ENCODE peak calls at places on chromosomes 11 and 22, in six cellular contexts. One of them, this sample, is unnamed.

GRCh38 chr22:36862251-36863242 is 1.7 kb downstream of the NCF4 start:
- DNase-seq in fibroblast of lung: no peak
- DNase-seq in osteocyte: no peak
- DNase-seq in activated CD4-positive, CD25-positive, alpha-beta regulatory T cell: no peak
- DNase-seq in choroid plexus epithelial cell: no peak
- DNase-seq in heart right ventricle: peak
- DNase-seq in this sample: no peak

GRCh38 chr22:19473578-19473977 is 5.4 kb downstream of the UFD1 start:
- DNase-seq in fibroblast of lung: no peak
- DNase-seq in osteocyte: no peak
- DNase-seq in activated CD4-positive, CD25-positive, alpha-beta regulatory T cell: no peak
- DNase-seq in choroid plexus epithelial cell: peak
- DNase-seq in heart right ventricle: no peak
- DNase-seq in this sample: no peak

GRCh38 chr11:10398525-10398924 is 56.5 kb upstream of the AMPD3 start:
- DNase-seq in fibroblast of lung: no peak
- DNase-seq in osteocyte: peak
- DNase-seq in activated CD4-positive, CD25-positive, alpha-beta regulatory T cell: no peak
- DNase-seq in choroid plexus epithelial cell: no peak
- DNase-seq in heart right ventricle: peak
- DNase-seq in this sample: no peak

GRCh38 chr22:42313804-42314581 is 43.5 kb upstream of the TCF20 start:
- DNase-seq in fibroblast of lung: peak
- DNase-seq in osteocyte: no peak
- DNase-seq in activated CD4-positive, CD25-positive, alpha-beta regulatory T cell: no peak
- DNase-seq in choroid plexus epithelial cell: peak
- DNase-seq in heart right ventricle: peak
- DNase-seq in this sample: peak

GRCh38 chr22:46517255-46517761 is 20.1 kb downstream of the CELSR1 start:
- DNase-seq in fibroblast of lung: no peak
- DNase-seq in osteocyte: no peak
- DNase-seq in activated CD4-positive, CD25-positive, alpha-beta regulatory T cell: no peak
- DNase-seq in choroid plexus epithelial cell: peak
- DNase-seq in heart right ventricle: no peak
- DNase-seq in this sample: peak

GRCh38 chr11:68142028-68142412 is 20.8 kb upstream of the CHKA start:
- DNase-seq in fibroblast of lung: no peak
- DNase-seq in osteocyte: no peak
- DNase-seq in activated CD4-positive, CD25-positive, alpha-beta regulatory T cell: no peak
- DNase-seq in choroid plexus epithelial cell: no peak
- DNase-seq in heart right ventricle: peak
- DNase-seq in this sample: no peak

GRCh38 chr11:35927730-35928129 is 16.1 kb upstream of the LDLRAD3 start:
- DNase-seq in fibroblast of lung: peak
- DNase-seq in osteocyte: peak
- DNase-seq in activated CD4-positive, CD25-positive, alpha-beta regulatory T cell: no peak
- DNase-seq in choroid plexus epithelial cell: peak
- DNase-seq in heart right ventricle: no peak
- DNase-seq in this sample: no peak

GRCh38 chr22:37330200-37331033 is 48.1 kb downstream of the CYTH4 start:
- DNase-seq in fibroblast of lung: peak
- DNase-seq in osteocyte: no peak
- DNase-seq in activated CD4-positive, CD25-positive, alpha-beta regulatory T cell: no peak
- DNase-seq in choroid plexus epithelial cell: peak
- DNase-seq in heart right ventricle: no peak
- DNase-seq in this sample: peak

GRCh38 chr11:62400760-62401159 is 18.1 kb upstream of the SCGB1A1 start:
- DNase-seq in fibroblast of lung: peak
- DNase-seq in osteocyte: no peak
- DNase-seq in activated CD4-positive, CD25-positive, alpha-beta regulatory T cell: no peak
- DNase-seq in choroid plexus epithelial cell: peak
- DNase-seq in heart right ventricle: peak
- DNase-seq in this sample: no peak

GRCh38 chr11:75896843-75897419 is 81.9 kb downstream of the UVRAG start:
- DNase-seq in fibroblast of lung: peak
- DNase-seq in osteocyte: no peak
- DNase-seq in activated CD4-positive, CD25-positive, alpha-beta regulatory T cell: no peak
- DNase-seq in choroid plexus epithelial cell: peak
- DNase-seq in heart right ventricle: no peak
- DNase-seq in this sample: peak

GRCh38 chr11:117771197-117771596 is 25.8 kb downstream of the DSCAML1 start:
- DNase-seq in fibroblast of lung: no peak
- DNase-seq in osteocyte: no peak
- DNase-seq in activated CD4-positive, CD25-positive, alpha-beta regulatory T cell: no peak
- DNase-seq in choroid plexus epithelial cell: no peak
- DNase-seq in heart right ventricle: no peak
- DNase-seq in this sample: no peak

GRCh38 chr11:45848654-45849081 is 1.4 kb downstream of the CRY2 start:
- DNase-seq in fibroblast of lung: no peak
- DNase-seq in osteocyte: no peak
- DNase-seq in activated CD4-positive, CD25-positive, alpha-beta regulatory T cell: no peak
- DNase-seq in choroid plexus epithelial cell: no peak
- DNase-seq in heart right ventricle: no peak
- DNase-seq in this sample: no peak

GRCh38 chr11:99383628-99384300 is 363.0 kb downstream of the CNTN5 start:
- DNase-seq in fibroblast of lung: no peak
- DNase-seq in osteocyte: no peak
- DNase-seq in activated CD4-positive, CD25-positive, alpha-beta regulatory T cell: no peak
- DNase-seq in choroid plexus epithelial cell: no peak
- DNase-seq in heart right ventricle: no peak
- DNase-seq in this sample: no peak

GRCh38 chr11:78801161-78801884 is 226.7 kb upstream of the NARS2 start:
- DNase-seq in fibroblast of lung: peak
- DNase-seq in osteocyte: no peak
- DNase-seq in activated CD4-positive, CD25-positive, alpha-beta regulatory T cell: no peak
- DNase-seq in choroid plexus epithelial cell: peak
- DNase-seq in heart right ventricle: no peak
- DNase-seq in this sample: peak

This sample was measured in endothelial cell of umbilical vein.